ENCODE peak calls at places on chromosome 6, in six cellular contexts. One of them, this sample, is unnamed. For H3K27me3, the result is how much of the 10 kb centered on the place peaks cover.

GRCh38 chr6:14134211-14134910 is 16.8 kb downstream of the CD83 start:
- DNase-seq in spleen: no peak
- DNase-seq in thyroid gland: no peak
- DNase-seq in ovary: no peak
- DNase-seq in tibial artery: no peak
- DNase-seq in HCT116: no peak
- DNase-seq in this sample: peak

GRCh38 chr6:139981810-139982550 is 607.5 kb upstream of the CITED2 start:
- DNase-seq in tibial artery: no peak
- DNase-seq in ovary: no peak
- DNase-seq in spleen: no peak
- DNase-seq in HCT116: peak
- DNase-seq in thyroid gland: peak
- DNase-seq in this sample: no peak

GRCh38 chr6:34176261-34177031 is 30.6 kb upstream of the GRM4 start:
- DNase-seq in thyroid gland: no peak
- DNase-seq in spleen: peak
- DNase-seq in ovary: no peak
- DNase-seq in HCT116: no peak
- DNase-seq in tibial artery: no peak
- DNase-seq in this sample: no peak

GRCh38 chr6:132107896-132108295 is 156.7 kb upstream of the CCN2 start:
- DNase-seq in spleen: no peak
- DNase-seq in tibial artery: no peak
- DNase-seq in HCT116: no peak
- DNase-seq in ovary: no peak
- DNase-seq in thyroid gland: no peak
- DNase-seq in this sample: no peak

GRCh38 chr6:67886036-67886707 is 748.9 kb upstream of the ADGRB3 start:
- DNase-seq in tibial artery: no peak
- DNase-seq in thyroid gland: no peak
- DNase-seq in HCT116: no peak
- DNase-seq in spleen: no peak
- DNase-seq in ovary: no peak
- DNase-seq in this sample: no peak

GRCh38 chr6:137241481-137242011 is 22.4 kb upstream of the IFNGR1 start:
- DNase-seq in tibial artery: no peak
- DNase-seq in ovary: no peak
- DNase-seq in thyroid gland: no peak
- DNase-seq in spleen: no peak
- DNase-seq in HCT116: no peak
- DNase-seq in this sample: no peak

GRCh38 chr6:77040566-77041195 is 422.6 kb downstream of the HTR1B start:
- DNase-seq in thyroid gland: no peak
- DNase-seq in spleen: no peak
- DNase-seq in HCT116: no peak
- DNase-seq in tibial artery: no peak
- DNase-seq in ovary: no peak
- DNase-seq in this sample: no peak

GRCh38 chr6:36979343-36979742 is 6.7 kb downstream of the MTCH1 start:
- DNase-seq in thyroid gland: peak
- DNase-seq in HCT116: no peak
- DNase-seq in spleen: no peak
- DNase-seq in ovary: peak
- DNase-seq in tibial artery: peak
- DNase-seq in this sample: no peak

GRCh38 chr6:15592610-15593009 is 70.2 kb downstream of the DTNBP1 start:
- DNase-seq in tibial artery: no peak
- DNase-seq in thyroid gland: no peak
- DNase-seq in ovary: no peak
- DNase-seq in spleen: no peak
- DNase-seq in HCT116: no peak
- DNase-seq in this sample: no peak

GRCh38 chr6:53250137-53250760 is 98.5 kb downstream of the ELOVL5 start:
- DNase-seq in HCT116: no peak
- DNase-seq in ovary: no peak
- DNase-seq in spleen: no peak
- DNase-seq in tibial artery: no peak
- DNase-seq in thyroid gland: no peak
- DNase-seq in this sample: no peak

GRCh38 chr6:110595112-110595511 is 118.7 kb upstream of the SLC22A16 start:
- DNase-seq in HCT116: no peak
- DNase-seq in tibial artery: no peak
- DNase-seq in spleen: no peak
- DNase-seq in thyroid gland: no peak
- DNase-seq in ovary: no peak
- DNase-seq in this sample: no peak

GRCh38 chr6:21033575-21034026 is 499.3 kb downstream of the CDKAL1 start:
- DNase-seq in tibial artery: peak
- DNase-seq in spleen: no peak
- DNase-seq in ovary: peak
- DNase-seq in thyroid gland: no peak
- DNase-seq in HCT116: no peak
- DNase-seq in this sample: no peak

GRCh38 chr6:152225231-152225934 is 411.8 kb downstream of the SYNE1 start:
- DNase-seq in spleen: no peak
- DNase-seq in ovary: no peak
- DNase-seq in tibial artery: peak
- DNase-seq in thyroid gland: no peak
- DNase-seq in HCT116: no peak
- DNase-seq in this sample: no peak

GRCh38 chr6:157069585-157069984 is 253.7 kb downstream of the TMEM242 start:
- DNase-seq in tibial artery: no peak
- DNase-seq in HCT116: no peak
- DNase-seq in ovary: no peak
- DNase-seq in spleen: no peak
- DNase-seq in thyroid gland: no peak
- DNase-seq in this sample: no peak

GRCh38 chr6:168099201-168100010 is 20.4 kb upstream of the FRMD1 start:
- DNase-seq in tibial artery: no peak
- DNase-seq in spleen: peak
- DNase-seq in HCT116: no peak
- DNase-seq in ovary: peak
- DNase-seq in thyroid gland: no peak
- DNase-seq in this sample: no peak

GRCh38 chr6:168101201-168102092 is 22.4 kb upstream of the FRMD1 start:
- DNase-seq in ovary: peak
- DNase-seq in tibial artery: no peak
- DNase-seq in spleen: peak
- DNase-seq in HCT116: no peak
- DNase-seq in thyroid gland: no peak
- DNase-seq in this sample: no peak

GRCh38 chr6:168098431-168098861 is 19.4 kb upstream of the FRMD1 start:
- DNase-seq in thyroid gland: no peak
- DNase-seq in ovary: no peak
- DNase-seq in tibial artery: no peak
- DNase-seq in spleen: peak
- DNase-seq in HCT116: no peak
- DNase-seq in this sample: no peak

GRCh38 chr6:168100803-168101095 is 21.7 kb upstream of the FRMD1 start:
- DNase-seq in HCT116: no peak
- DNase-seq in tibial artery: no peak
- DNase-seq in thyroid gland: no peak
- DNase-seq in spleen: peak
- DNase-seq in ovary: no peak
- DNase-seq in this sample: no peak

DNA sequence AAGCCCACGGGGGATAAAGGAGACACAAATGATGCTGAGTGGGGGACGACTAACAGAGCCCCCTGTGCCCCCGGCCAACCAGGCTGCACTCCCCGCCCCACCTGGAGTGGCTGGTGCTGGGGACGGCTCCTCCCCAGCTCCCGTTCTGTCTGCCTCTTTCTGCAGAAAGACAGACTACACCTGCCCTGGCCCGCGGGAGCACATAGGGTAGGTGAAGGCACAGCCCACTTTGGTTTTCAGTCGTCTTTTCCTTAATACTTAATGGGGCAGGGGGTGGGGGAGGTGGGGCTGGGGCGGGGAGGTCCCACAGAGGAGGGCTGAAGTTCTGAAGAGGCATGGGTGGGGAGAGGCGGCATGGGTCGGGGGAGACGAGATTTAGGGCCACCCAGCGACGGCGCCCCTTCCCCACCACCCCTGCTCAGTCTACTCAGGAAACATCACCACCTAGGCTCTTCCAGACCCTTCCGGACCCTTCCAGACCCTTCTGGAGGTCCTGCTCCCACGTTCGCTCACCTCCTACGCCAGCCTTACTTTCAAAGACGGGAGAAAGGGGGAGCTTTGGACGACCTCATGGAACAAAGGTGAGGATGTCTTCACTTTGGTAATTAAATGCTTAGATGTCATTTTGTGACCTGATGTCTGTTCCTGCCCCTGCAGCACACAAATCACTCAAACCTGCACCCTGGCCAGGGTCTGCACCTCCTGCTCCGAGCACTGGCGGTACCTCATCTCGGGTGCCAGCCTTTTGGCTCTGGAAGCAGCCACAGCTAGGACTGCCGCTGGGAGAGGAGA is 21.2 kb upstream of the FRMD1 start:
- DNase-seq in spleen: peak
- DNase-seq in tibial artery: no peak
- DNase-seq in thyroid gland: no peak
- DNase-seq in ovary: peak
- DNase-seq in HCT116: no peak
- DNase-seq in this sample: no peak
- H3K27me3 ChIP-seq in spleen: under half
- H3K27me3 ChIP-seq in tibial artery: half or more
- H3K27me3 ChIP-seq in thyroid gland: under half
- H3K27me3 ChIP-seq in ovary: under half
- H3K27me3 ChIP-seq in HCT116: under half
- H3K27me3 ChIP-seq in this sample: under half

GRCh38 chr6:47352966-47353365 is 43.3 kb upstream of the TNFRSF21 start:
- DNase-seq in HCT116: no peak
- DNase-seq in ovary: no peak
- DNase-seq in thyroid gland: no peak
- DNase-seq in tibial artery: no peak
- DNase-seq in spleen: no peak
- DNase-seq in this sample: no peak

GRCh38 chr6:47355496-47355895 is 45.8 kb upstream of the TNFRSF21 start:
- DNase-seq in HCT116: no peak
- DNase-seq in ovary: no peak
- DNase-seq in thyroid gland: no peak
- DNase-seq in spleen: no peak
- DNase-seq in tibial artery: no peak
- DNase-seq in this sample: no peak

GRCh38 chr6:47353822-47354221 is 44.1 kb upstream of the TNFRSF21 start:
- DNase-seq in ovary: no peak
- DNase-seq in thyroid gland: no peak
- DNase-seq in HCT116: no peak
- DNase-seq in tibial artery: no peak
- DNase-seq in spleen: no peak
- DNase-seq in this sample: no peak

GRCh38 chr6:47349931-47350330 is 40.2 kb upstream of the TNFRSF21 start:
- DNase-seq in spleen: no peak
- DNase-seq in thyroid gland: no peak
- DNase-seq in tibial artery: no peak
- DNase-seq in ovary: no peak
- DNase-seq in HCT116: no peak
- DNase-seq in this sample: no peak

GRCh38 chr6:47352169-47352568 is 42.5 kb upstream of the TNFRSF21 start:
- DNase-seq in tibial artery: no peak
- DNase-seq in spleen: no peak
- DNase-seq in HCT116: no peak
- DNase-seq in thyroid gland: no peak
- DNase-seq in ovary: no peak
- DNase-seq in this sample: no peak
- TF ChIP-seq CTCF in tibial artery: no peak
- TF ChIP-seq CTCF in spleen: no peak
- TF ChIP-seq CTCF in HCT116: peak
- TF ChIP-seq CTCF in thyroid gland: no peak
- TF ChIP-seq CTCF in ovary: no peak
- TF ChIP-seq CTCF in this sample: no peak

DNA sequence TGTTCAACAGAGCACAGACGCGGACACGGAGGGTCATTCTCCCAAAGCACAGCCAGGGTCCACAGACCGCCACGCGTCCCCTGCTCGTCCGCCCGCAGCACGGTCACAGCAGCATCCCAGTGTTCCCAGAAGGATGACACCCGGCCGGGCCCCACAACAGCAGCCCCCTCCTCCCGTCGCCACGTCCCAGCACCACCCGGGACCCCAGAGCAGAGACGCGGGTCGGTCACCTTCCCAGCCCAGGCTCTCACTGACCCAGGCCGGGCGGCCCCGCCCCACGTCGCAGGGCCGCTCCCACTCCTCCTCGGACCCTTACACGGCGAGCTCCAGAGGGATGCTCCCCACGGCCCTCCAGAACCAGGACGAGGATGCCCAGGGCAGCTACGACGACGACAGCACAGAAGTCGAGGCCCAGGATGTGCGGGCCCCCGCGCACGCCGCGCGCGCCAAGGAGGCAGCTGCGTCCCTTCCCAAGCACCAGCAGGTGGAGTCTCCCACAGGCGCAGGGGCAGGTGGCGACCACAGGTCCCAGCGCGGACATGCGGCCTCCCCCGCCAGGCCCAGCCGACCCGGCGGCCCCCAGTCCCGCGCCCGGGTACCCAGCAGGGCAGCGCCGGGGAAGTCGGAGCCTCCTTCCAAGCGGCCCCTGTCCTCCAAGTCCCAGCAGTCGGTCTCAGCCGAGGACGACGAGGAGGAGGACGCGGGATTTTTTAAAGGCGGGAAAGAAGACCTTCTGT is 64.3 kb downstream of the FNDC1 start:
- DNase-seq in spleen: no peak
- DNase-seq in HCT116: no peak
- DNase-seq in ovary: no peak
- DNase-seq in tibial artery: no peak
- DNase-seq in thyroid gland: no peak
- DNase-seq in this sample: no peak
- H3K4me3 ChIP-seq in spleen: no peak
- H3K4me3 ChIP-seq in HCT116: no peak
- H3K4me3 ChIP-seq in ovary: no peak
- H3K4me3 ChIP-seq in tibial artery: no peak
- H3K4me3 ChIP-seq in thyroid gland: no peak
- H3K4me3 ChIP-seq in this sample: no peak

DNA sequence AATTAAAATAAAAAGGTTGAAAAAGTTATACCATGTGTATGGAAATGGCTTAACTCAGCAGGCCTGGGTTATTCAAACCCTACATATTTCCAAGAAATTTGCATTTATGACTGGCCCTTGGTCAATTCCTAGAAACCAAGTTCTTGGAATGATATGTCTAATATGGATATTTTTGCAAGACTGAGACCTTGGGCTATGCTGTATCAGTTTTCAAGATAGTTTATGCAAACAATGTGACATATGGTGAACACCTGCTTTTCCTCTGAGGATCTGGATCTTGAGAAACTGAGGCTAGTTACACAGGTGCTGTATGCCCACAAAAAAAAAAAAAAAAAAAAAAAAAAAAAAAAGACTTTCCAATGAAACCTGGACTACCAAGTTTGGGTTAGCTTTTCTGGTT is 536.9 kb upstream of the HS3ST5 start:
- DNase-seq in ovary: no peak
- DNase-seq in spleen: no peak
- DNase-seq in HCT116: no peak
- DNase-seq in tibial artery: no peak
- DNase-seq in thyroid gland: no peak
- DNase-seq in this sample: no peak
- H3K27me3 ChIP-seq in ovary: under half
- H3K27me3 ChIP-seq in spleen: under half
- H3K27me3 ChIP-seq in HCT116: under half
- H3K27me3 ChIP-seq in tibial artery: under half
- H3K27me3 ChIP-seq in thyroid gland: under half
- H3K27me3 ChIP-seq in this sample: under half

GRCh38 chr6:112431803-112432202 is 84.7 kb downstream of the RFPL4B start:
- DNase-seq in thyroid gland: no peak
- DNase-seq in ovary: no peak
- DNase-seq in HCT116: no peak
- DNase-seq in tibial artery: no peak
- DNase-seq in spleen: no peak
- DNase-seq in this sample: no peak
- TF ChIP-seq CTCF in thyroid gland: no peak
- TF ChIP-seq CTCF in ovary: no peak
- TF ChIP-seq CTCF in HCT116: no peak
- TF ChIP-seq CTCF in tibial artery: no peak
- TF ChIP-seq CTCF in spleen: no peak
- TF ChIP-seq CTCF in this sample: no peak

This sample was measured in GM06990.